ENCODE peak calls at places on chromosome 17, in seven cellular contexts. P, H, R, L, I, A and W are unnamed samples.

GRCh38 chr17:51147641-51148040 is 5.7 kb upstream of the NME1 start:
- DNase-seq in P (no peak), H (no peak), R (peak), L (no peak), I (no peak), A (peak), W (peak)

GRCh38 chr17:48551601-48552452 is 6.9 kb upstream of the HOXB2 start:
- DNase-seq in P (no peak), H (no peak), R (no peak), L (no peak), I (no peak), A (no peak), W (no peak)

GRCh38 chr17:64653325-64653984 is 8.7 kb downstream of the SMURF2 start:
- DNase-seq in P (no peak), H (no peak), R (no peak), L (no peak), I (no peak), A (peak), W (no peak)

GRCh38 chr17:65457635-65458257 is 103.7 kb downstream of the AXIN2 start:
- DNase-seq in P (no peak), H (no peak), R (no peak), L (no peak), I (no peak), A (no peak), W (no peak)

GRCh38 chr17:41522301-41523224 is 3.9 kb upstream of the KRT15 start:
- DNase-seq in P (no peak), H (no peak), R (no peak), L (no peak), I (no peak), A (no peak), W (no peak)

GRCh38 chr17:40564883-40565744 is at the start of gene CCR7:
- DNase-seq in P (peak), H (no peak), R (no peak), L (no peak), I (peak), A (no peak), W (no peak)

GRCh38 chr17:51850206-51850605 is 308.3 kb downstream of the CA10 start:
- DNase-seq in P (peak), H (no peak), R (no peak), L (no peak), I (no peak), A (no peak), W (no peak)

GRCh38 chr17:75854881-75855309 is 240 bp downstream of the WBP2 start:
- DNase-seq in P (peak), H (peak), R (no peak), L (no peak), I (peak), A (no peak), W (no peak)

GRCh38 chr17:78781339-78782304 is at the start of gene CYTH1:
- DNase-seq in P (peak), H (no peak), R (no peak), L (no peak), I (peak), A (peak), W (peak)

GRCh38 chr17:73256220-73256619 is 5.5 kb downstream of the CPSF4L start:
- DNase-seq in P (no peak), H (no peak), R (no peak), L (no peak), I (no peak), A (no peak), W (no peak)

GRCh38 chr17:81898885-81899284 is 3.2 kb upstream of the NPB start:
- DNase-seq in P (no peak), H (no peak), R (no peak), L (no peak), I (no peak), A (no peak), W (no peak)

GRCh38 chr17:29292992-29293889 is 707 bp downstream of the NUFIP2 start:
- DNase-seq in P (peak), H (peak), R (no peak), L (peak), I (peak), A (peak), W (peak)

GRCh38 chr17:17493249-17493985 is 2.8 kb downstream of the RASD1 start:
- DNase-seq in P (no peak), H (no peak), R (no peak), L (peak), I (no peak), A (no peak), W (no peak)

GRCh38 chr17:49966767-49967166 is 2.2 kb upstream of the DLX4 start:
- DNase-seq in P (no peak), H (no peak), R (no peak), L (no peak), I (no peak), A (no peak), W (no peak)

GRCh38 chr17:81682565-81683207 is 911 bp downstream of the ARL16 start:
- DNase-seq in P (no peak), H (no peak), R (no peak), L (no peak), I (no peak), A (no peak), W (no peak)

GRCh38 chr17:43908111-43908721 is 880 bp upstream of the MPP2 start:
- DNase-seq in P (peak), H (peak), R (peak), L (peak), I (no peak), A (peak), W (no peak)

GRCh38 chr17:40317345-40317873 is 8.4 kb downstream of the RARA start:
- DNase-seq in P (peak), H (peak), R (no peak), L (no peak), I (peak), A (peak), W (peak)

GRCh38 chr17:17812211-17813054 is 24.4 kb downstream of the SREBF1 start:
- DNase-seq in P (peak), H (no peak), R (no peak), L (peak), I (peak), A (peak), W (no peak)

GRCh38 chr17:65027305-65027704 is 29.2 kb downstream of the GNA13 start:
- DNase-seq in P (no peak), H (no peak), R (no peak), L (no peak), I (peak), A (peak), W (peak)

GRCh38 chr17:45666046-45666600 is 118.0 kb upstream of the CRHR1 start:
- DNase-seq in P (no peak), H (no peak), R (no peak), L (no peak), I (no peak), A (no peak), W (no peak)

GRCh38 chr17:55690105-55690508 is 32.6 kb downstream of the TMEM100 start:
- DNase-seq in P (no peak), H (no peak), R (no peak), L (no peak), I (no peak), A (no peak), W (no peak)

GRCh38 chr17:82642022-82642421 is 6.2 kb downstream of the WDR45B start:
- DNase-seq in P (no peak), H (no peak), R (no peak), L (no peak), I (no peak), A (no peak), W (no peak)

GRCh38 chr17:82329683-82330321 is 3.8 kb downstream of the SECTM1 start:
- DNase-seq in P (no peak), H (no peak), R (no peak), L (no peak), I (no peak), A (no peak), W (no peak)

GRCh38 chr17:49132699-49133364 is at the start of gene B4GALNT2:
- DNase-seq in P (peak), H (no peak), R (no peak), L (no peak), I (no peak), A (no peak), W (peak)

GRCh38 chr17:77687921-77688320 is 270.6 kb upstream of the TNRC6C start:
- DNase-seq in P (no peak), H (no peak), R (no peak), L (no peak), I (no peak), A (no peak), W (no peak)

GRCh38 chr17:75845933-75846700 is 1.9 kb upstream of the UNC13D start:
- DNase-seq in P (peak), H (no peak), R (no peak), L (no peak), I (no peak), A (no peak), W (no peak)

GRCh38 chr17:35684046-35684802 is 47.2 kb upstream of the RASL10B start:
- DNase-seq in P (peak), H (no peak), R (peak), L (no peak), I (no peak), A (peak), W (no peak)

GRCh38 chr17:11302395-11302932 is 61.5 kb downstream of the SHISA6 start:
- DNase-seq in P (no peak), H (no peak), R (no peak), L (no peak), I (no peak), A (no peak), W (no peak)

GRCh38 chr17:76544123-76544915 is 4.5 kb downstream of the PRCD start:
- DNase-seq in P (no peak), H (peak), R (no peak), L (no peak), I (no peak), A (no peak), W (no peak)

GRCh38 chr17:79160980-79161621 is 86.5 kb downstream of the ENGASE start:
- DNase-seq in P (no peak), H (no peak), R (no peak), L (no peak), I (no peak), A (peak), W (no peak)

GRCh38 chr17:82000803-82001649 is 21.7 kb downstream of the CENPX start:
- DNase-seq in P (no peak), H (no peak), R (no peak), L (no peak), I (no peak), A (no peak), W (no peak)

GRCh38 chr17:82201498-82201910 is 11.1 kb downstream of the CCDC57 start:
- DNase-seq in P (no peak), H (no peak), R (no peak), L (no peak), I (no peak), A (no peak), W (no peak)

GRCh38 chr17:41910701-41911391 is 7.9 kb downstream of the ACLY start:
- DNase-seq in P (no peak), H (no peak), R (peak), L (no peak), I (no peak), A (peak), W (peak)

GRCh38 chr17:67403065-67403464 is 26.0 kb downstream of the PITPNC1 start:
- DNase-seq in P (no peak), H (no peak), R (no peak), L (no peak), I (peak), A (no peak), W (no peak)

GRCh38 chr17:13592427-13592826 is 9.3 kb downstream of the HS3ST3A1 start:
- DNase-seq in P (no peak), H (no peak), R (no peak), L (no peak), I (no peak), A (no peak), W (no peak)

GRCh38 chr17:7857724-7858486 is at the start of gene CYB5D1:
- DNase-seq in P (peak), H (peak), R (peak), L (peak), I (peak), A (peak), W (peak)